ENCODE peak calls at places on chromosome 3, in nine cellular contexts. One of them, this sample, is unnamed.

GRCh38 chr3:159839561-159840379 is 148.9 kb upstream of the IL12A start:
- DNase-seq in epithelial cell of esophagus: peak
- DNase-seq in astrocyte of the cerebellum: no peak
- DNase-seq in bronchial epithelial cell: no peak
- DNase-seq in AG09309: no peak
- DNase-seq in fibroblast of pulmonary artery: no peak
- DNase-seq in ovary: no peak
- DNase-seq in cardiac fibroblast: no peak
- DNase-seq in retinal pigment epithelial cell: no peak
- DNase-seq in this sample: no peak

GRCh38 chr3:37862712-37863551 is 1.3 kb downstream of the CTDSPL start:
- DNase-seq in epithelial cell of esophagus: peak
- DNase-seq in astrocyte of the cerebellum: no peak
- DNase-seq in bronchial epithelial cell: peak
- DNase-seq in AG09309: no peak
- DNase-seq in fibroblast of pulmonary artery: peak
- DNase-seq in ovary: no peak
- DNase-seq in cardiac fibroblast: peak
- DNase-seq in retinal pigment epithelial cell: no peak
- DNase-seq in this sample: peak

GRCh38 chr3:71466483-71466882 is 117.0 kb downstream of the FOXP1 start:
- DNase-seq in epithelial cell of esophagus: peak
- DNase-seq in astrocyte of the cerebellum: no peak
- DNase-seq in bronchial epithelial cell: peak
- DNase-seq in AG09309: no peak
- DNase-seq in fibroblast of pulmonary artery: peak
- DNase-seq in ovary: no peak
- DNase-seq in cardiac fibroblast: no peak
- DNase-seq in retinal pigment epithelial cell: no peak
- DNase-seq in this sample: no peak

GRCh38 chr3:141414141-141414689 is 45.9 kb downstream of the ZBTB38 start:
- DNase-seq in epithelial cell of esophagus: no peak
- DNase-seq in astrocyte of the cerebellum: peak
- DNase-seq in bronchial epithelial cell: no peak
- DNase-seq in AG09309: peak
- DNase-seq in fibroblast of pulmonary artery: no peak
- DNase-seq in ovary: no peak
- DNase-seq in cardiac fibroblast: peak
- DNase-seq in retinal pigment epithelial cell: no peak
- DNase-seq in this sample: peak

GRCh38 chr3:190864002-190864401 is 1.5 kb upstream of the GMNC start:
- DNase-seq in epithelial cell of esophagus: no peak
- DNase-seq in astrocyte of the cerebellum: no peak
- DNase-seq in bronchial epithelial cell: no peak
- DNase-seq in AG09309: no peak
- DNase-seq in fibroblast of pulmonary artery: no peak
- DNase-seq in ovary: no peak
- DNase-seq in cardiac fibroblast: no peak
- DNase-seq in retinal pigment epithelial cell: no peak
- DNase-seq in this sample: no peak

GRCh38 chr3:159830523-159831151 is 158.0 kb upstream of the IL12A start:
- DNase-seq in epithelial cell of esophagus: no peak
- DNase-seq in astrocyte of the cerebellum: no peak
- DNase-seq in bronchial epithelial cell: no peak
- DNase-seq in AG09309: no peak
- DNase-seq in fibroblast of pulmonary artery: no peak
- DNase-seq in ovary: no peak
- DNase-seq in cardiac fibroblast: peak
- DNase-seq in retinal pigment epithelial cell: no peak
- DNase-seq in this sample: peak

GRCh38 chr3:195139876-195140240 is 131.1 kb downstream of the XXYLT1 start:
- DNase-seq in epithelial cell of esophagus: peak
- DNase-seq in astrocyte of the cerebellum: no peak
- DNase-seq in bronchial epithelial cell: peak
- DNase-seq in AG09309: no peak
- DNase-seq in fibroblast of pulmonary artery: no peak
- DNase-seq in ovary: no peak
- DNase-seq in cardiac fibroblast: peak
- DNase-seq in retinal pigment epithelial cell: no peak
- DNase-seq in this sample: peak

GRCh38 chr3:79604681-79605080 is 163.1 kb downstream of the ROBO1 start:
- DNase-seq in epithelial cell of esophagus: no peak
- DNase-seq in astrocyte of the cerebellum: peak
- DNase-seq in bronchial epithelial cell: peak
- DNase-seq in AG09309: no peak
- DNase-seq in fibroblast of pulmonary artery: peak
- DNase-seq in ovary: no peak
- DNase-seq in cardiac fibroblast: peak
- DNase-seq in retinal pigment epithelial cell: peak
- DNase-seq in this sample: no peak

GRCh38 chr3:186219211-186219638 is 110.3 kb upstream of the ETV5 start:
- DNase-seq in epithelial cell of esophagus: no peak
- DNase-seq in astrocyte of the cerebellum: no peak
- DNase-seq in bronchial epithelial cell: no peak
- DNase-seq in AG09309: no peak
- DNase-seq in fibroblast of pulmonary artery: no peak
- DNase-seq in ovary: no peak
- DNase-seq in cardiac fibroblast: no peak
- DNase-seq in retinal pigment epithelial cell: no peak
- DNase-seq in this sample: no peak

GRCh38 chr3:40387001-40387894 is at the start of gene ENTPD3:
- DNase-seq in epithelial cell of esophagus: peak
- DNase-seq in astrocyte of the cerebellum: no peak
- DNase-seq in bronchial epithelial cell: peak
- DNase-seq in AG09309: no peak
- DNase-seq in fibroblast of pulmonary artery: no peak
- DNase-seq in ovary: peak
- DNase-seq in cardiac fibroblast: no peak
- DNase-seq in retinal pigment epithelial cell: no peak
- DNase-seq in this sample: peak
- TF ChIP-seq CTCF in epithelial cell of esophagus: no peak
- TF ChIP-seq CTCF in astrocyte of the cerebellum: no peak
- TF ChIP-seq CTCF in bronchial epithelial cell: no peak
- TF ChIP-seq CTCF in AG09309: no peak
- TF ChIP-seq CTCF in fibroblast of pulmonary artery: no peak
- TF ChIP-seq CTCF in ovary: no peak
- TF ChIP-seq CTCF in cardiac fibroblast: no peak
- TF ChIP-seq CTCF in retinal pigment epithelial cell: no peak
- TF ChIP-seq CTCF in this sample: no peak

GRCh38 chr3:27721717-27722564 is at the start of gene EOMES:
- DNase-seq in epithelial cell of esophagus: peak
- DNase-seq in astrocyte of the cerebellum: no peak
- DNase-seq in bronchial epithelial cell: peak
- DNase-seq in AG09309: no peak
- DNase-seq in fibroblast of pulmonary artery: peak
- DNase-seq in ovary: no peak
- DNase-seq in cardiac fibroblast: peak
- DNase-seq in retinal pigment epithelial cell: no peak
- DNase-seq in this sample: peak

GRCh38 chr3:27724459-27725197 is 2.5 kb upstream of the EOMES start:
- DNase-seq in epithelial cell of esophagus: no peak
- DNase-seq in astrocyte of the cerebellum: no peak
- DNase-seq in bronchial epithelial cell: no peak
- DNase-seq in AG09309: no peak
- DNase-seq in fibroblast of pulmonary artery: no peak
- DNase-seq in ovary: no peak
- DNase-seq in cardiac fibroblast: no peak
- DNase-seq in retinal pigment epithelial cell: no peak
- DNase-seq in this sample: no peak

GRCh38 chr3:27723803-27724458 is 1.8 kb upstream of the EOMES start:
- DNase-seq in epithelial cell of esophagus: no peak
- DNase-seq in astrocyte of the cerebellum: no peak
- DNase-seq in bronchial epithelial cell: no peak
- DNase-seq in AG09309: no peak
- DNase-seq in fibroblast of pulmonary artery: no peak
- DNase-seq in ovary: no peak
- DNase-seq in cardiac fibroblast: peak
- DNase-seq in retinal pigment epithelial cell: no peak
- DNase-seq in this sample: no peak

GRCh38 chr3:27720899-27721716 is 1.0 kb downstream of the EOMES start:
- DNase-seq in epithelial cell of esophagus: peak
- DNase-seq in astrocyte of the cerebellum: no peak
- DNase-seq in bronchial epithelial cell: peak
- DNase-seq in AG09309: no peak
- DNase-seq in fibroblast of pulmonary artery: no peak
- DNase-seq in ovary: no peak
- DNase-seq in cardiac fibroblast: no peak
- DNase-seq in retinal pigment epithelial cell: no peak
- DNase-seq in this sample: peak

GRCh38 chr3:27722957-27723802 is 1.1 kb upstream of the EOMES start:
- DNase-seq in epithelial cell of esophagus: no peak
- DNase-seq in astrocyte of the cerebellum: no peak
- DNase-seq in bronchial epithelial cell: no peak
- DNase-seq in AG09309: no peak
- DNase-seq in fibroblast of pulmonary artery: no peak
- DNase-seq in ovary: no peak
- DNase-seq in cardiac fibroblast: peak
- DNase-seq in retinal pigment epithelial cell: no peak
- DNase-seq in this sample: no peak
- H3K4me3 ChIP-seq in epithelial cell of esophagus: no peak
- H3K4me3 ChIP-seq in astrocyte of the cerebellum: no peak
- H3K4me3 ChIP-seq in bronchial epithelial cell: no peak
- H3K4me3 ChIP-seq in AG09309: no peak
- H3K4me3 ChIP-seq in fibroblast of pulmonary artery: no peak
- H3K4me3 ChIP-seq in ovary: no peak
- H3K4me3 ChIP-seq in cardiac fibroblast: no peak
- H3K4me3 ChIP-seq in retinal pigment epithelial cell: no peak
- H3K4me3 ChIP-seq in this sample: peak

DNA sequence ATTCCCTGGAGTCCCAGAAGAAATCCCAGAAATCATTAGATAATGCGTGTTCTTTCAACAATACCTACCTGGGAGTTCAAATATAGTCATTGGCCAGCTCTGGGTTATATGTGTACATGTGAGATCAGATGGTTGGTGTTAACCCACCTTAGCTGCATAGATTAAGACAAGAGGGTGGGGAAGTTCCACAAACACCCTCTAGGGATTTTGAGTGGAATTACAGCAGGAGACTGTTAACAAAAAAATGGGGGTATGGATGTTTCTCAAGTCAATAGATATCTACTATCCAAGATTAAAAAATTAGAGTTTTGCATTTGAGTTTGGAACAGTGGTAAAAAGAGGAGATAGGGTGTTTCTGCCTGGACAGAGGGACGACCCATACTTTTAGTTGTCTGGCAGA is 282.5 kb upstream of the CNTN3 start:
- DNase-seq in epithelial cell of esophagus: no peak
- DNase-seq in astrocyte of the cerebellum: no peak
- DNase-seq in bronchial epithelial cell: peak
- DNase-seq in AG09309: no peak
- DNase-seq in fibroblast of pulmonary artery: no peak
- DNase-seq in ovary: no peak
- DNase-seq in cardiac fibroblast: peak
- DNase-seq in retinal pigment epithelial cell: no peak
- DNase-seq in this sample: no peak
- TF ChIP-seq CTCF in epithelial cell of esophagus: peak
- TF ChIP-seq CTCF in astrocyte of the cerebellum: peak
- TF ChIP-seq CTCF in bronchial epithelial cell: no peak
- TF ChIP-seq CTCF in AG09309: peak
- TF ChIP-seq CTCF in fibroblast of pulmonary artery: peak
- TF ChIP-seq CTCF in ovary: no peak
- TF ChIP-seq CTCF in cardiac fibroblast: peak
- TF ChIP-seq CTCF in retinal pigment epithelial cell: peak
- TF ChIP-seq CTCF in this sample: peak

DNA sequence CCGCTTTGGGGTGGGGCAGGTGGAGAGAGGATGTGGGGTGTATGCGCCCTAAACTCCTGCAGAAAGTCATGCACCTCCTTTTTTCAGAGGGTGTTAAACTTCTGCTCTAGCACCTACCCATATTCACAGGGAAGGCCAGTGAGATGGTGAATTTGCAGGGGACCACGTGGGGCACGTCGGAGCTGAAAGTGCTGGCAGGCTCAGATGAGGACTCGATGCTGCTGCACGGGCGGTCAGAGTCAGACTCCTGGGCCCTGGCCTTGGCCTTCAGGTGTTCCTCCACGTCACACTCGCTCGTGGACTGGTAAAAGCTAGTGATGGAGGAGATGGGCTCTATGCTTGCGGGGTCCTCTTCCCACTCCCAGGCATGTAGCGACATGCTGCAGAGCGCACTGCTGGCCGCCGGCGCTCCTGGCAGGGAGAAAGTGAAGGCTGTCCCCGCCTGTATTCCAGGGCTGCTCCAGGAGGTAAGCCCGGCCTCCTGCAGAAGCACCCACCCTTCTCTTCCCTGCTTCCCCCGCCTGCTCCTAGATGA is 883 bp downstream of the CFAP92 start:
- DNase-seq in epithelial cell of esophagus: peak
- DNase-seq in astrocyte of the cerebellum: no peak
- DNase-seq in bronchial epithelial cell: no peak
- DNase-seq in AG09309: no peak
- DNase-seq in fibroblast of pulmonary artery: no peak
- DNase-seq in ovary: peak
- DNase-seq in cardiac fibroblast: no peak
- DNase-seq in retinal pigment epithelial cell: no peak
- DNase-seq in this sample: no peak
- H3K4me3 ChIP-seq in epithelial cell of esophagus: peak
- H3K4me3 ChIP-seq in astrocyte of the cerebellum: no peak
- H3K4me3 ChIP-seq in bronchial epithelial cell: peak
- H3K4me3 ChIP-seq in AG09309: no peak
- H3K4me3 ChIP-seq in fibroblast of pulmonary artery: no peak
- H3K4me3 ChIP-seq in ovary: no peak
- H3K4me3 ChIP-seq in cardiac fibroblast: no peak
- H3K4me3 ChIP-seq in retinal pigment epithelial cell: no peak
- H3K4me3 ChIP-seq in this sample: no peak

DNA sequence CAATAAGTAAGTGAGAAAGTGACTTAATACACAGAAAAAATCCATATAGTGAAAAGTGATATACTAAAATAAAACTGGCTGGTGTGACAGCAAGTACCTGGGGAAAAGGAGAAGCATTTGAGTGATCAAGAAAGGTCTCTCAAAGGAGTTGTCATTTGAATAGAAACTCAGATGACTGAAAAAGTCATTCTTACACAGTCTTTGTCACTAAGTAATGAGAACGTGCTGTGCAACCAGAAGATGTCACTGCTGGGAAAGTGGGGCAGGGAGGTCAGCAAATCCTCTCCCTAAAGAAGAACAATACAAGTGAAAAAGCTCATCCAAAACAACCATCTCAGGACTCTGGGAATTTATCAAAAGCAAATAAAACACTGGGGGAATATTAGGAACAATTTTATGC is 317.5 kb upstream of the TRIM42 start:
- DNase-seq in epithelial cell of esophagus: no peak
- DNase-seq in astrocyte of the cerebellum: no peak
- DNase-seq in bronchial epithelial cell: no peak
- DNase-seq in AG09309: no peak
- DNase-seq in fibroblast of pulmonary artery: no peak
- DNase-seq in ovary: no peak
- DNase-seq in cardiac fibroblast: no peak
- DNase-seq in retinal pigment epithelial cell: no peak
- DNase-seq in this sample: no peak
- TF ChIP-seq CTCF in epithelial cell of esophagus: peak
- TF ChIP-seq CTCF in astrocyte of the cerebellum: no peak
- TF ChIP-seq CTCF in bronchial epithelial cell: no peak
- TF ChIP-seq CTCF in AG09309: no peak
- TF ChIP-seq CTCF in fibroblast of pulmonary artery: no peak
- TF ChIP-seq CTCF in ovary: no peak
- TF ChIP-seq CTCF in cardiac fibroblast: no peak
- TF ChIP-seq CTCF in retinal pigment epithelial cell: peak
- TF ChIP-seq CTCF in this sample: no peak

This sample was measured in foreskin fibroblast.